ENCODE peak calls at places on chromosomes 11 and 22, in five cellular contexts. U, D, S, W and I are unnamed samples.
A peak's percentile ranks its signal among the peaks of the same experiment; 100 is the strongest.

GRCh38 chr11:119788096-119788883 is 59.3 kb upstream of the NECTIN1 start:
- DNase-seq in D (no peak), U (no peak), W (no peak), S (no peak), I (no peak)

GRCh38 chr22:46484861-46485595 is 52.4 kb downstream of the CELSR1 start:
- DNase-seq in W (no peak), S (peak; percentile 44), U (no peak), D (no peak), I (no peak)

GRCh38 chr22:36722055-36722454 is 18.5 kb upstream of the CACNG2 start:
- DNase-seq in U (no peak), S (no peak), D (no peak), W (no peak), I (no peak)

GRCh38 chr11:77086521-77087472 is 15.8 kb upstream of the OMP start:
- DNase-seq in S (no peak), W (no peak), U (no peak), D (no peak), I (no peak)

GRCh38 chr11:74182635-74183034 is 11.5 kb downstream of the PPME1 start:
- DNase-seq in D (peak; percentile 11), W (no peak), U (no peak), S (peak; percentile 50), I (peak; percentile 75)

GRCh38 chr11:26377619-26378018 is 45.7 kb downstream of the ANO3 start:
- DNase-seq in W (no peak), D (no peak), U (no peak), S (no peak), I (no peak)

GRCh38 chr11:13033760-13034533 is 24.8 kb downstream of the RASSF10 start:
- DNase-seq in U (no peak), D (no peak), W (no peak), S (no peak), I (no peak)

GRCh38 chr11:44271286-44271685 is 38.7 kb downstream of the ALX4 start:
- DNase-seq in D (no peak), W (no peak), S (no peak), U (no peak), I (no peak)

GRCh38 chr11:126432525-126432924 is 77.0 kb downstream of the ST3GAL4 start:
- DNase-seq in D (no peak), U (no peak), W (no peak), S (no peak), I (no peak)

GRCh38 chr11:111440416-111441205 is 61.5 kb upstream of the POU2AF1 start:
- DNase-seq in W (no peak), U (no peak), D (no peak), S (no peak), I (peak; percentile 27)

GRCh38 chr11:10540546-10540914 is 457 bp downstream of the RNF141 start:
- DNase-seq in S (peak; percentile 32), D (no peak), W (peak; percentile 46), U (no peak), I (peak; percentile 52)

GRCh38 chr11:20056109-20057054 is 103.9 kb downstream of the DBX1 start:
- DNase-seq in U (no peak), W (no peak), D (peak; percentile 82), S (peak; percentile 89), I (peak; percentile 90)

GRCh38 chr11:121802542-121802941 is 313.5 kb downstream of the BLID start:
- DNase-seq in D (no peak), W (no peak), S (no peak), U (no peak), I (no peak)

GRCh38 chr22:24526191-24526590 is 28.7 kb downstream of the GUCD1 start:
- DNase-seq in D (no peak), W (no peak), U (no peak), S (no peak), I (no peak)

GRCh38 chr22:46293591-46294260 is 2.9 kb upstream of the GTSE1 start:
- DNase-seq in D (no peak), W (peak; percentile 11), U (peak; percentile 93), S (no peak), I (no peak)

GRCh38 chr11:103358251-103358650 is 249.0 kb downstream of the DYNC2H1 start:
- DNase-seq in D (no peak), U (no peak), W (no peak), S (no peak), I (no peak)

GRCh38 chr11:44727114-44727372 is 281 bp downstream of the TSPAN18 start:
- DNase-seq in S (no peak), U (no peak), D (no peak), W (no peak), I (no peak)

GRCh38 chr11:73024646-73025045 is 117.5 kb downstream of the FCHSD2 start:
- DNase-seq in U (no peak), S (no peak), D (no peak), W (no peak), I (no peak)

GRCh38 chr11:121499405-121499804 is 46.6 kb upstream of the SORL1-AS1 start:
- DNase-seq in W (no peak), S (no peak), D (no peak), U (no peak), I (no peak)

GRCh38 chr11:3044004-3044403 is 13.2 kb downstream of the CARS1 start:
- DNase-seq in D (no peak), W (no peak), U (peak; percentile 51), S (no peak), I (no peak)

GRCh38 chr11:103380031-103380430 is 270.8 kb downstream of the DYNC2H1 start:
- DNase-seq in W (no peak), D (no peak), S (peak; percentile 57), U (no peak), I (peak; percentile 43)

GRCh38 chr11:62433553-62434301 is 14.9 kb downstream of the SCGB1A1 start:
- DNase-seq in D (no peak), U (no peak), S (no peak), W (no peak), I (no peak)

GRCh38 chr11:16605440-16605970 is 132.9 kb upstream of the C11orf58 start:
- DNase-seq in S (no peak), U (no peak), W (no peak), D (no peak), I (peak; percentile 42)

GRCh38 chr22:41681616-41682015 is 7.1 kb downstream of the SNU13 start:
- DNase-seq in S (no peak), W (no peak), D (no peak), U (no peak), I (peak; percentile 43)

GRCh38 chr11:35274909-35275807 is 136.2 kb downstream of the CD44 start:
- DNase-seq in W (no peak), D (no peak), S (peak; percentile 77), U (peak; percentile 62), I (peak; percentile 75)

GRCh38 chr11:121717296-121717695 is 264.5 kb upstream of the SORL1-AS1 start:
- DNase-seq in U (no peak), D (no peak), W (no peak), S (no peak), I (no peak)

GRCh38 chr11:33775832-33776231 is 1.5 kb upstream of the FBXO3 start:
- DNase-seq in W (no peak), D (no peak), U (no peak), S (peak; percentile 34), I (peak; percentile 20)

GRCh38 chr11:86245369-86246292 is 1.1 kb downstream of the EED start:
- DNase-seq in U (no peak), W (no peak), D (no peak), S (peak; percentile 28), I (peak; percentile 35)

GRCh38 chr11:61325649-61326414 is 7.1 kb downstream of the DDB1 start:
- DNase-seq in U (no peak), S (peak; percentile 88), D (peak; percentile 63), W (no peak), I (peak; percentile 88)

GRCh38 chr11:295351-296205 is 3.7 kb downstream of the IFITM5 start:
- DNase-seq in S (no peak), U (no peak), D (no peak), W (no peak), I (no peak)

GRCh38 chr11:111923951-111924350 is 5.2 kb downstream of the C11orf52 start:
- DNase-seq in W (no peak), U (no peak), S (no peak), D (no peak), I (peak; percentile 61)

GRCh38 chr11:69541001-69541285 is 59.5 kb downstream of the LINC01488 start:
- DNase-seq in U (no peak), S (no peak), W (no peak), D (no peak), I (no peak)

GRCh38 chr11:32052218-32052617 is 38.7 kb upstream of the RCN1 start:
- DNase-seq in U (peak; percentile 68), W (peak; percentile 16), D (peak; percentile 61), S (peak; percentile 34), I (peak; percentile 55)

GRCh38 chr11:109298865-109299264 is 123.1 kb upstream of the C11orf87 start:
- DNase-seq in W (no peak), S (no peak), D (no peak), U (peak; percentile 6), I (no peak)

GRCh38 chr11:107413352-107413751 is 44.3 kb downstream of the CWF19L2 start:
- DNase-seq in W (no peak), S (no peak), U (no peak), D (no peak), I (no peak)

GRCh38 chr11:83037877-83038276 is 33.8 kb downstream of the RAB30 start:
- DNase-seq in S (no peak), U (no peak), W (no peak), D (no peak), I (no peak)

GRCh38 chr11:60929774-60930173 is 5.5 kb downstream of the TMEM132A start:
- DNase-seq in U (no peak), W (no peak), D (no peak), S (no peak), I (no peak)

GRCh38 chr22:19977296-19978243 is 36.0 kb upstream of the TXNRD2 start:
- DNase-seq in D (no peak), U (no peak), S (no peak), W (no peak), I (no peak)